ENCODE peak calls at places on chromosomes 12 and 14, in eight cellular contexts. One of them, this sample, is unnamed.

GRCh38 chr12:22709292-22709691 is 84.3 kb downstream of the ETNK1 start:
- DNase-seq in GM23248: peak
- DNase-seq in HT1080: peak
- DNase-seq in activated CD4-positive, CD25-positive, alpha-beta regulatory T cell: no peak
- DNase-seq in neural progenitor cell: peak
- DNase-seq in B cell: no peak
- DNase-seq in mucosa of gallbladder: no peak
- DNase-seq in head of caudate nucleus: no peak
- DNase-seq in this sample: peak

GRCh38 chr12:1590083-1590979 is 4.0 kb downstream of the FBXL14 start:
- DNase-seq in GM23248: peak
- DNase-seq in HT1080: peak
- DNase-seq in activated CD4-positive, CD25-positive, alpha-beta regulatory T cell: no peak
- DNase-seq in neural progenitor cell: peak
- DNase-seq in B cell: no peak
- DNase-seq in mucosa of gallbladder: no peak
- DNase-seq in head of caudate nucleus: peak
- DNase-seq in this sample: no peak

GRCh38 chr12:1220127-1221092 is 229.4 kb downstream of the ERC1 start:
- DNase-seq in GM23248: no peak
- DNase-seq in HT1080: no peak
- DNase-seq in activated CD4-positive, CD25-positive, alpha-beta regulatory T cell: no peak
- DNase-seq in neural progenitor cell: no peak
- DNase-seq in B cell: no peak
- DNase-seq in mucosa of gallbladder: peak
- DNase-seq in head of caudate nucleus: no peak
- DNase-seq in this sample: no peak

GRCh38 chr12:132185698-132186097 is 41.4 kb downstream of the NOC4L start:
- DNase-seq in GM23248: no peak
- DNase-seq in HT1080: no peak
- DNase-seq in activated CD4-positive, CD25-positive, alpha-beta regulatory T cell: no peak
- DNase-seq in neural progenitor cell: no peak
- DNase-seq in B cell: no peak
- DNase-seq in mucosa of gallbladder: no peak
- DNase-seq in head of caudate nucleus: no peak
- DNase-seq in this sample: no peak

GRCh38 chr14:35369701-35370191 is 34.8 kb downstream of the NFKBIA start:
- DNase-seq in GM23248: peak
- DNase-seq in HT1080: peak
- DNase-seq in activated CD4-positive, CD25-positive, alpha-beta regulatory T cell: no peak
- DNase-seq in neural progenitor cell: no peak
- DNase-seq in B cell: peak
- DNase-seq in mucosa of gallbladder: no peak
- DNase-seq in head of caudate nucleus: no peak
- DNase-seq in this sample: no peak

GRCh38 chr14:66143387-66144112 is 342.6 kb upstream of the CCDC196 start:
- DNase-seq in GM23248: no peak
- DNase-seq in HT1080: no peak
- DNase-seq in activated CD4-positive, CD25-positive, alpha-beta regulatory T cell: no peak
- DNase-seq in neural progenitor cell: peak
- DNase-seq in B cell: no peak
- DNase-seq in mucosa of gallbladder: no peak
- DNase-seq in head of caudate nucleus: no peak
- DNase-seq in this sample: no peak

GRCh38 chr12:75289678-75290200 is 40.4 kb downstream of the CAPS2 start:
- DNase-seq in GM23248: peak
- DNase-seq in HT1080: no peak
- DNase-seq in activated CD4-positive, CD25-positive, alpha-beta regulatory T cell: no peak
- DNase-seq in neural progenitor cell: no peak
- DNase-seq in B cell: no peak
- DNase-seq in mucosa of gallbladder: no peak
- DNase-seq in head of caudate nucleus: no peak
- DNase-seq in this sample: no peak

GRCh38 chr12:109910969-109911348 is 10.9 kb downstream of the TCHP start:
- DNase-seq in GM23248: peak
- DNase-seq in HT1080: peak
- DNase-seq in activated CD4-positive, CD25-positive, alpha-beta regulatory T cell: no peak
- DNase-seq in neural progenitor cell: peak
- DNase-seq in B cell: no peak
- DNase-seq in mucosa of gallbladder: no peak
- DNase-seq in head of caudate nucleus: no peak
- DNase-seq in this sample: no peak

GRCh38 chr12:99768758-99769157 is 121.2 kb downstream of the GARIN6 start:
- DNase-seq in GM23248: no peak
- DNase-seq in HT1080: no peak
- DNase-seq in activated CD4-positive, CD25-positive, alpha-beta regulatory T cell: no peak
- DNase-seq in neural progenitor cell: no peak
- DNase-seq in B cell: no peak
- DNase-seq in mucosa of gallbladder: no peak
- DNase-seq in head of caudate nucleus: no peak
- DNase-seq in this sample: no peak

GRCh38 chr12:24948816-24949722 is at the start of gene BCAT1:
- DNase-seq in GM23248: peak
- DNase-seq in HT1080: peak
- DNase-seq in activated CD4-positive, CD25-positive, alpha-beta regulatory T cell: no peak
- DNase-seq in neural progenitor cell: peak
- DNase-seq in B cell: peak
- DNase-seq in mucosa of gallbladder: peak
- DNase-seq in head of caudate nucleus: peak
- DNase-seq in this sample: peak

GRCh38 chr12:31876568-31877424 is 82.4 kb upstream of the RESF1 start:
- DNase-seq in GM23248: no peak
- DNase-seq in HT1080: no peak
- DNase-seq in activated CD4-positive, CD25-positive, alpha-beta regulatory T cell: no peak
- DNase-seq in neural progenitor cell: no peak
- DNase-seq in B cell: peak
- DNase-seq in mucosa of gallbladder: no peak
- DNase-seq in head of caudate nucleus: no peak
- DNase-seq in this sample: no peak

GRCh38 chr12:9741726-9742125 is 8.8 kb upstream of the CLECL1 start:
- DNase-seq in GM23248: no peak
- DNase-seq in HT1080: no peak
- DNase-seq in activated CD4-positive, CD25-positive, alpha-beta regulatory T cell: peak
- DNase-seq in neural progenitor cell: no peak
- DNase-seq in B cell: peak
- DNase-seq in mucosa of gallbladder: no peak
- DNase-seq in head of caudate nucleus: no peak
- DNase-seq in this sample: peak

GRCh38 chr12:75781532-75782046 is 250.0 kb downstream of the PHLDA1 start:
- DNase-seq in GM23248: peak
- DNase-seq in HT1080: peak
- DNase-seq in activated CD4-positive, CD25-positive, alpha-beta regulatory T cell: no peak
- DNase-seq in neural progenitor cell: no peak
- DNase-seq in B cell: no peak
- DNase-seq in mucosa of gallbladder: no peak
- DNase-seq in head of caudate nucleus: no peak
- DNase-seq in this sample: no peak

GRCh38 chr12:55296469-55296868 is at the start of gene OR6C6:
- DNase-seq in GM23248: no peak
- DNase-seq in HT1080: no peak
- DNase-seq in activated CD4-positive, CD25-positive, alpha-beta regulatory T cell: no peak
- DNase-seq in neural progenitor cell: no peak
- DNase-seq in B cell: no peak
- DNase-seq in mucosa of gallbladder: no peak
- DNase-seq in head of caudate nucleus: no peak
- DNase-seq in this sample: no peak

GRCh38 chr12:69000540-69001243 is 67.7 kb upstream of the CPM start:
- DNase-seq in GM23248: peak
- DNase-seq in HT1080: peak
- DNase-seq in activated CD4-positive, CD25-positive, alpha-beta regulatory T cell: no peak
- DNase-seq in neural progenitor cell: no peak
- DNase-seq in B cell: no peak
- DNase-seq in mucosa of gallbladder: no peak
- DNase-seq in head of caudate nucleus: no peak
- DNase-seq in this sample: no peak

This sample was measured in GM10248.